ENCODE peak calls at places on chromosomes 13 and 19, in six cellular contexts. C, R, F, H, E and B are unnamed samples. For H3K4me1, the result is how much of the 10 kb centered on the place peaks cover.

GRCh38 chr13:72194531-72194930 is 327.5 kb upstream of the DACH1 start:
- DNase-seq in F (no peak), C (no peak), R (peak), H (peak), E (no peak), B (no peak)

GRCh38 chr19:42185281-42185680 is 32.2 kb downstream of the DEDD2 start:
- DNase-seq in C (no peak), E (peak), F (no peak), H (no peak), R (no peak), B (no peak)

GRCh38 chr13:83216521-83217245 is 665.6 kb downstream of the SLITRK1 start:
- DNase-seq in R (no peak), F (no peak), C (no peak), E (no peak), H (no peak), B (no peak)

GRCh38 chr13:95530178-95530577 is 22.3 kb upstream of the CLDN10 start:
- DNase-seq in R (peak), H (no peak), C (no peak), E (peak), F (no peak), B (no peak)

GRCh38 chr13:25446261-25446660 is 74.5 kb downstream of the ATP8A2 start:
- DNase-seq in E (no peak), R (no peak), F (no peak), H (no peak), C (no peak), B (no peak)

GRCh38 chr19:10812902-10813404 is 23.1 kb downstream of the TMED1 start:
- DNase-seq in H (peak), R (peak), C (no peak), E (no peak), F (no peak), B (no peak)

GRCh38 chr13:99765869-99766268 is 205.7 kb downstream of the ZIC5 start:
- DNase-seq in R (no peak), E (no peak), C (no peak), F (no peak), H (no peak), B (no peak)

GRCh38 chr13:93534181-93534700 is 307.6 kb downstream of the GPC6 start:
- DNase-seq in F (no peak), C (no peak), E (no peak), H (no peak), R (no peak), B (no peak)

GRCh38 chr13:100269837-100270236 is 180.9 kb downstream of the PCCA start:
- DNase-seq in F (no peak), R (peak), H (peak), C (peak), E (no peak), B (no peak)

GRCh38 chr19:4582980-4583842 is 23.7 kb upstream of the SEMA6B start:
- DNase-seq in H (no peak), E (no peak), C (no peak), F (no peak), R (peak), B (no peak)

GRCh38 chr19:41373993-41374392 is 2.3 kb upstream of the TMEM91 start:
- DNase-seq in E (no peak), R (peak), F (no peak), H (peak), C (peak), B (no peak)

DNA sequence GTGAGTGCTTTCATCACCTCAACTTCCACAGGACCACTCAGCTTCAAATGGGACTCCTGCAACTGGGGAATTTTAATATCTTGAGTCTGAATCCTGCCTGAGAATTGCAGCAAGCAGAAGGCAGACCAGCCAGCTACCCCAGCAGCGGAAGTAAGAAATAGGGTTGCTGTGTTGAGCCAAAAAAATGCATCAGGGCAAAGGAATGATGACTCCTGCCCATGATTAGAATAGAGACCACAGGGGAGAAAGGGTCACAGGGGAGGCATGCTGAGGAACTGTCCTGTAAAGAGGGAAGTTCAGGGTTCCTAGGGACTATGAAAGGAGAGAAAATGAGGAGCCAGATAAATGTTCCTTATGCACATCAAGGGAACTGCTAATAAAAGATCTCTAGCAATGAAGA is 370.2 kb downstream of the KCTD12 start:
- DNase-seq in H (no peak), F (no peak), R (peak), E (no peak), C (no peak), B (no peak)
- H3K4me1 ChIP-seq in H (under half), F (under half), R (under half), E (under half), C (under half), B (under half)

GRCh38 chr19:31015778-31016177 is 333.5 kb downstream of the TSHZ3 start:
- DNase-seq in E (no peak), F (no peak), H (no peak), C (no peak), R (no peak), B (no peak)

GRCh38 chr19:31014668-31015067 is 334.6 kb downstream of the TSHZ3 start:
- DNase-seq in C (no peak), R (no peak), H (no peak), E (no peak), F (no peak), B (no peak)

GRCh38 chr19:31023038-31023437 is 326.2 kb downstream of the TSHZ3 start:
- DNase-seq in C (no peak), R (no peak), H (no peak), F (no peak), E (no peak), B (no peak)

GRCh38 chr19:31013391-31013975 is 335.8 kb downstream of the TSHZ3 start:
- DNase-seq in F (no peak), E (no peak), R (no peak), H (no peak), C (no peak), B (no peak)

DNA sequence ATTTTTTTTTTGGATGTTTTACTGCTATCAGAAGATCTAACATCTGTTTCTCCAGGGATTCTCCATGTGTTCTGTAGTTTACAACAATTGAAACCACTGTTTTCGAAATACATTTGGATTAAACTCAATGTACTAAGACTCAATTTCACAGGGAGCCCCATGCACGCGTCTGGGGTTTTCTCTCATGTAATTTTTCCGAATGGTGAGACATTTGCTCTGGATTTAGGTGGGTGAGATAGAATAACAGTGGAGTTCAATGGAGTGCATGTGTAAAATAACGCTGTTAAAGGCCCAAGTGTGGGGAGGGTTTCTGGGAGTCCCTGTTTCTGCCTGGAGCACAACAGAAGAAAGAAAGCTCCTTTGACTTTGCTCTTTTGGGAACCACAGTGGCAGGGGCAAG is 330.3 kb downstream of the TSHZ3 start:
- DNase-seq in F (no peak), E (no peak), C (no peak), R (no peak), H (no peak), B (no peak)
- TF ChIP-seq CTCF in F (no peak), E (no peak), C (no peak), R (no peak), H (no peak), B (no peak)

GRCh38 chr19:6062961-6063575 is 47.2 kb downstream of the RFX2 start:
- DNase-seq in H (no peak), R (no peak), E (no peak), C (no peak), F (no peak), B (no peak)

GRCh38 chr19:6061420-6062130 is 48.7 kb downstream of the RFX2 start:
- DNase-seq in F (no peak), C (no peak), H (no peak), E (no peak), R (no peak), B (no peak)

GRCh38 chr19:6060600-6061391 is 49.5 kb downstream of the RFX2 start:
- DNase-seq in R (peak), F (no peak), E (no peak), H (no peak), C (no peak), B (no peak)

GRCh38 chr19:6063576-6063961 is 46.7 kb downstream of the RFX2 start:
- DNase-seq in R (no peak), E (no peak), C (no peak), H (no peak), F (no peak), B (peak)

GRCh38 chr19:6062274-6062673 is 48.0 kb downstream of the RFX2 start:
- DNase-seq in E (no peak), R (no peak), C (no peak), F (no peak), H (peak), B (no peak)
- H3K4me1 ChIP-seq in E (under half), R (half or more), C (half or more), F (under half), H (half or more), B (half or more)

GRCh38 chr13:26502826-26503225 is 54.7 kb upstream of the WASF3 start:
- DNase-seq in E (no peak), H (peak), C (no peak), F (no peak), R (peak), B (no peak)
- TF ChIP-seq CTCF in E (no peak), H (peak), C (peak), F (peak), R (no peak), B (no peak)